ENCODE peak calls at places on chromosomes 3 and 15, in eight cellular contexts. A is uterus; V is tibial nerve; G is naive thymus-derived CD8-positive, alpha-beta T cell; N is fibroblast of the aortic adventitia; H is activated T-cell treated with anti-CD3 and anti-CD28 coated beads for 1 hour; X is HT-29; J is H9. K is an unnamed sample.
A peak's percentile ranks its signal among the peaks of the same experiment; 100 is the strongest.

GRCh38 chr3:25573386-25574171 is 91.1 kb downstream of the TOP2B start:
- DNase-seq in N (no peak), V (no peak), H (no peak), G (no peak), A (no peak), X (no peak), J (no peak), K (no peak)

GRCh38 chr3:78994174-78995027 is 773.4 kb downstream of the ROBO1 start:
- DNase-seq in X (no peak), V (no peak), N (no peak), J (no peak), A (no peak), H (no peak), G (no peak), K (no peak)

GRCh38 chr15:40282144-40282869 is 557 bp downstream of the ANKRD63 start:
- DNase-seq in V (no peak), X (peak; percentile 52), N (no peak), H (peak; percentile 31), A (no peak), G (peak; percentile 55), J (peak; percentile 74), K (peak; percentile 75)

GRCh38 chr3:42660898-42661297 is 7.4 kb downstream of the ZBTB47 start:
- DNase-seq in G (no peak), A (no peak), J (peak; percentile 53), H (no peak), X (no peak), V (no peak), N (no peak), K (peak; percentile 37)

GRCh38 chr3:138673641-138674040 is 65.1 kb downstream of the FAIM start:
- DNase-seq in G (no peak), A (no peak), V (no peak), H (no peak), N (peak; percentile 36), X (no peak), J (no peak), K (no peak)

GRCh38 chr3:10342781-10343180 is 21.9 kb upstream of the SEC13 start:
- DNase-seq in H (no peak), N (no peak), X (no peak), A (no peak), J (no peak), V (no peak), G (no peak), K (no peak)

GRCh38 chr3:39361252-39361927 is 21.8 kb upstream of the SLC25A38 start:
- DNase-seq in N (no peak), G (peak; percentile 38), X (no peak), J (no peak), V (no peak), H (peak; percentile 6), A (no peak), K (no peak)

GRCh38 chr3:136336329-136337100 is 86.4 kb downstream of the PCCB start:
- DNase-seq in J (no peak), G (no peak), X (no peak), A (no peak), H (no peak), V (no peak), N (peak; percentile 52), K (no peak)

GRCh38 chr3:69505770-69506407 is 120.0 kb upstream of the FRMD4B start:
- DNase-seq in H (no peak), N (peak; percentile 9), A (no peak), X (peak; percentile 14), G (no peak), V (no peak), J (no peak), K (no peak)

GRCh38 chr3:139532996-139533395 is 6.5 kb downstream of the RBP1 start:
- DNase-seq in A (no peak), V (no peak), G (no peak), X (no peak), H (no peak), N (peak; percentile 33), J (no peak), K (no peak)

GRCh38 chr15:90878660-90879059 is 5.6 kb upstream of the FES start:
- DNase-seq in G (no peak), N (no peak), V (no peak), H (no peak), J (no peak), A (no peak), X (no peak), K (no peak)

GRCh38 chr15:52528465-52529288 is at the start of gene MYO5A:
- DNase-seq in G (peak; percentile 82), H (peak; percentile 63), V (peak; percentile 20), X (peak; percentile 45), A (peak; percentile 61), J (peak; percentile 75), N (peak; percentile 65), K (peak; percentile 65)

GRCh38 chr3:47645551-47645950 is 66.9 kb upstream of the CSPG5 start:
- DNase-seq in X (no peak), H (no peak), G (no peak), N (no peak), V (no peak), J (no peak), A (no peak), K (no peak)

GRCh38 chr3:186772886-186773417 is 10.4 kb upstream of the EIF4A2 start:
- DNase-seq in V (peak; percentile 47), A (peak; percentile 32), H (peak; percentile 44), N (no peak), X (no peak), G (no peak), J (peak; percentile 78), K (peak; percentile 76)

GRCh38 chr3:171334465-171334811 is 125.8 kb downstream of the TNIK start:
- DNase-seq in V (no peak), N (peak; percentile 51), J (no peak), G (no peak), X (peak; percentile 64), A (no peak), H (no peak), K (no peak)

GRCh38 chr3:141081141-141081795 is 30.1 kb downstream of the SPSB4 start:
- DNase-seq in X (no peak), A (no peak), V (no peak), G (no peak), J (no peak), H (no peak), N (no peak), K (no peak)

GRCh38 chr3:182735672-182736071 is 57.6 kb upstream of the ATP11B start:
- DNase-seq in X (no peak), J (no peak), N (peak; percentile 78), H (no peak), A (no peak), V (no peak), G (no peak), K (no peak)

GRCh38 chr3:57717491-57717890 is 24.6 kb upstream of the DENND6A start:
- DNase-seq in G (no peak), H (no peak), J (no peak), V (no peak), X (no peak), A (no peak), N (no peak), K (no peak)

GRCh38 chr3:162487138-162487537 is 990.5 kb downstream of the OTOL1 start:
- DNase-seq in V (no peak), X (no peak), H (no peak), N (no peak), J (no peak), A (no peak), G (no peak), K (no peak)

GRCh38 chr3:143658116-143658515 is 190.2 kb downstream of the SLC9A9 start:
- DNase-seq in X (no peak), J (no peak), A (no peak), V (no peak), H (no peak), N (no peak), G (no peak), K (no peak)

GRCh38 chr3:11690863-11691833 is 47.4 kb upstream of the VGLL4 start:
- DNase-seq in A (no peak), G (no peak), J (no peak), N (peak; percentile 52), X (no peak), V (no peak), H (no peak), K (no peak)

GRCh38 chr3:149377408-149378111 is at the start of gene TM4SF1:
- DNase-seq in J (peak; percentile 42), N (peak; percentile 96), A (peak; percentile 68), H (no peak), G (no peak), X (peak; percentile 100), V (peak; percentile 61), K (no peak)

GRCh38 chr3:71048948-71049347 is 534.6 kb downstream of the FOXP1 start:
- DNase-seq in G (no peak), A (no peak), N (peak; percentile 39), X (peak; percentile 84), H (no peak), V (no peak), J (no peak), K (no peak)

GRCh38 chr3:138774529-138775253 is 60.0 kb downstream of the PIK3CB start:
- DNase-seq in X (peak; percentile 59), J (no peak), N (peak; percentile 100), A (peak; percentile 79), H (no peak), V (peak; percentile 82), G (no peak), K (no peak)

GRCh38 chr15:52434885-52435284 is 93.8 kb downstream of the MYO5A start:
- DNase-seq in J (no peak), G (no peak), X (no peak), V (no peak), H (no peak), A (no peak), N (no peak), K (no peak)

GRCh38 chr15:81312790-81313543 is 11.0 kb downstream of the STARD5 start:
- DNase-seq in X (peak; percentile 43), J (no peak), N (peak; percentile 99), H (no peak), V (peak; percentile 85), G (no peak), A (peak; percentile 95), K (no peak)

GRCh38 chr15:71532994-71533393 is 277.4 kb upstream of the NR2E3 start:
- DNase-seq in J (peak; percentile 41), G (no peak), X (peak; percentile 46), H (no peak), A (no peak), V (no peak), N (peak; percentile 49), K (no peak)

GRCh38 chr3:21140785-21141184 is 610.2 kb downstream of the ZNF385D start:
- DNase-seq in V (no peak), A (no peak), X (no peak), H (no peak), J (no peak), N (no peak), G (no peak), K (no peak)

GRCh38 chr3:11350374-11350773 is 78.2 kb downstream of the ATG7 start:
- DNase-seq in X (no peak), G (no peak), A (no peak), V (no peak), N (peak; percentile 44), H (no peak), J (no peak), K (no peak)

GRCh38 chr3:4543110-4543509 is 50.0 kb downstream of the ITPR1 start:
- DNase-seq in H (no peak), J (no peak), A (no peak), N (no peak), X (no peak), G (no peak), V (no peak), K (no peak)

GRCh38 chr15:98881526-98882517 is 125.8 kb downstream of the PGPEP1L start:
- DNase-seq in A (peak; percentile 53), X (peak; percentile 64), J (no peak), N (peak; percentile 88), V (no peak), G (peak; percentile 30), H (no peak), K (peak; percentile 35)

GRCh38 chr15:35445891-35446290 is 100.1 kb downstream of the DPH6 start:
- DNase-seq in G (no peak), X (no peak), V (no peak), A (no peak), H (no peak), J (no peak), N (no peak), K (no peak)